ENCODE peak calls at places on chromosomes 11 and 22, in seven cellular contexts. Q, L, V, U, A, Z and F are unnamed samples.

GRCh38 chr22:45649809-45650208 is 21.8 kb upstream of the ATXN10 start:
- DNase-seq in U (no peak), V (no peak), L (no peak), Q (no peak), A (no peak), Z (no peak), F (no peak)

GRCh38 chr11:123194308-123195181 is 503 bp downstream of the CLMP start:
- DNase-seq in Q (no peak), V (peak), U (peak), L (no peak), A (no peak), Z (peak), F (no peak)

GRCh38 chr11:94740975-94741707 is 27.0 kb upstream of the AMOTL1 start:
- DNase-seq in L (no peak), Z (peak), V (peak), U (peak), Q (no peak), A (peak), F (peak)

GRCh38 chr11:83864412-83865057 is 578.4 kb upstream of the CCDC90B start:
- DNase-seq in A (no peak), U (no peak), Q (no peak), V (no peak), L (no peak), Z (no peak), F (no peak)

GRCh38 chr11:30023037-30023436 is 6.2 kb upstream of the KCNA4 start:
- DNase-seq in L (no peak), U (no peak), Z (no peak), V (no peak), A (no peak), Q (no peak), F (no peak)

GRCh38 chr11:36239636-36240035 is 49.6 kb downstream of the COMMD9 start:
- DNase-seq in V (no peak), A (no peak), L (no peak), U (no peak), Z (no peak), Q (no peak), F (no peak)

GRCh38 chr11:113874096-113874919 is 1.1 kb downstream of the USP28 start:
- DNase-seq in U (no peak), Q (no peak), L (no peak), A (no peak), V (no peak), Z (peak), F (no peak)

GRCh38 chr11:25535462-25535861 is 796.5 kb upstream of the ANO3 start:
- DNase-seq in Z (peak), V (no peak), A (no peak), U (no peak), Q (no peak), L (no peak), F (no peak)

GRCh38 chr22:36447634-36448033 is 33.8 kb downstream of the TXN2 start:
- DNase-seq in A (no peak), Q (no peak), U (no peak), L (no peak), Z (no peak), V (peak), F (no peak)

GRCh38 chr11:23903044-23903704 is 593.7 kb upstream of the LUZP2 start:
- DNase-seq in V (no peak), U (no peak), Q (no peak), Z (peak), L (peak), A (peak), F (no peak)

GRCh38 chr11:75314771-75315438 is 36.6 kb downstream of the ARRB1 start:
- DNase-seq in V (no peak), Q (no peak), L (no peak), U (peak), Z (no peak), A (no peak), F (no peak)

GRCh38 chr22:24411256-24412004 is 16.0 kb upstream of the ADORA2A start:
- DNase-seq in Q (no peak), L (no peak), V (peak), Z (no peak), U (peak), A (no peak), F (no peak)

GRCh38 chr22:36267058-36267457 is 14.1 kb downstream of the APOL1 start:
- DNase-seq in A (no peak), V (no peak), L (no peak), Z (no peak), U (no peak), Q (no peak), F (no peak)

GRCh38 chr11:1281974-1282365 is 27.5 kb downstream of the TOLLIP start:
- DNase-seq in Q (no peak), L (no peak), Z (no peak), A (no peak), U (peak), V (no peak), F (no peak)

GRCh38 chr22:39292561-39293074 is 26.8 kb downstream of the RPL3 start:
- DNase-seq in A (peak), L (peak), Q (no peak), U (peak), V (peak), Z (peak), F (no peak)

GRCh38 chr11:46711288-46711687 is 7.7 kb upstream of the F2 start:
- DNase-seq in V (no peak), A (peak), L (no peak), Z (no peak), Q (no peak), U (no peak), F (no peak)

GRCh38 chr11:80855975-80856524 is 1415.2 kb upstream of the TENM4 start:
- DNase-seq in A (peak), L (no peak), Q (no peak), Z (peak), U (no peak), V (no peak), F (no peak)

GRCh38 chr11:110613526-110613925 is 98.7 kb downstream of the ARHGAP20 start:
- DNase-seq in L (no peak), A (no peak), Z (no peak), Q (no peak), V (no peak), U (no peak), F (no peak)

GRCh38 chr11:35237345-35237744 is 98.4 kb downstream of the CD44 start:
- DNase-seq in V (no peak), Z (no peak), U (no peak), Q (no peak), A (no peak), L (no peak), F (no peak)

GRCh38 chr11:22510010-22510409 is 115.6 kb downstream of the FANCF start:
- DNase-seq in L (no peak), A (no peak), V (no peak), Q (no peak), Z (peak), U (no peak), F (no peak)

GRCh38 chr22:30044369-30044768 is 35.9 kb upstream of the HORMAD2 start:
- DNase-seq in U (no peak), L (peak), Z (peak), A (peak), V (no peak), Q (no peak), F (no peak)

GRCh38 chr22:49670610-49671330 is 156.9 kb downstream of the BRD1 start:
- DNase-seq in U (no peak), L (no peak), Q (no peak), A (no peak), V (no peak), Z (no peak), F (peak)

GRCh38 chr11:125081098-125081798 is 18.1 kb downstream of the SLC37A2 start:
- DNase-seq in A (no peak), U (no peak), L (no peak), V (no peak), Z (no peak), Q (no peak), F (no peak)

GRCh38 chr22:37249946-37250345 is 5.9 kb upstream of the RAC2 start:
- DNase-seq in L (no peak), U (no peak), A (no peak), V (no peak), Z (no peak), Q (no peak), F (no peak)

GRCh38 chr11:93559681-93560080 is 16.5 kb upstream of the SMCO4 start:
- DNase-seq in Z (no peak), U (no peak), L (no peak), Q (no peak), V (no peak), A (no peak), F (no peak)

GRCh38 chr11:67062526-67063373 is 6.1 kb downstream of the RHOD start:
- DNase-seq in U (no peak), V (no peak), A (no peak), L (no peak), Z (peak), Q (no peak), F (no peak)

GRCh38 chr11:469684-470667 is 19.9 kb downstream of the PTDSS2 start:
- DNase-seq in Q (no peak), Z (peak), V (peak), U (peak), A (peak), L (peak), F (no peak)

GRCh38 chr22:31211504-31211861 is 615 bp upstream of the LIMK2 start:
- DNase-seq in Q (no peak), L (no peak), U (no peak), V (no peak), A (no peak), Z (no peak), F (no peak)

GRCh38 chr22:39309881-39310714 is 9.3 kb downstream of the RPL3 start:
- DNase-seq in A (peak), Z (peak), U (no peak), Q (no peak), V (no peak), L (no peak), F (no peak)

GRCh38 chr11:102886999-102887398 is 12.2 kb upstream of the MMP12 start:
- DNase-seq in V (no peak), Z (peak), L (no peak), Q (no peak), U (no peak), A (no peak), F (no peak)

GRCh38 chr11:122071680-122072321 is 44.2 kb downstream of the BLID start:
- DNase-seq in V (no peak), U (no peak), L (no peak), Z (no peak), A (no peak), Q (no peak), F (no peak)

GRCh38 chr11:73916435-73916834 is 34.4 kb upstream of the DNAJB13 start:
- DNase-seq in L (no peak), Q (no peak), U (no peak), Z (peak), V (no peak), A (no peak), F (no peak)

GRCh38 chr22:22535662-22536061 is 15.6 kb upstream of the ZNF280A start:
- DNase-seq in U (no peak), A (no peak), L (no peak), Q (no peak), Z (no peak), V (no peak), F (no peak)

GRCh38 chr22:50731811-50732624 is 6.0 kb upstream of the ACR start:
- DNase-seq in U (peak), Q (no peak), V (peak), A (peak), Z (peak), L (peak), F (peak)

GRCh38 chr11:98732947-98733346 is 287.8 kb upstream of the CNTN5 start:
- DNase-seq in Q (no peak), Z (peak), V (no peak), A (no peak), L (no peak), U (no peak), F (no peak)

GRCh38 chr11:67379061-67380058 is 6.0 kb upstream of the CLCF1 start:
- DNase-seq in Q (no peak), L (no peak), U (no peak), A (no peak), Z (peak), V (peak), F (no peak)

GRCh38 chr11:73085189-73085875 is 56.8 kb downstream of the FCHSD2 start:
- DNase-seq in L (no peak), Z (peak), Q (no peak), V (no peak), U (no peak), A (no peak), F (peak)

GRCh38 chr11:119681537-119681936 is 47.5 kb downstream of the NECTIN1 start:
- DNase-seq in Z (no peak), V (no peak), A (no peak), L (no peak), Q (no peak), U (no peak), F (no peak)
- TF ChIP-seq CTCF in Z (peak), V (no peak), A (peak), L (no peak), Q (peak), U (no peak), F (no peak)

DNA sequence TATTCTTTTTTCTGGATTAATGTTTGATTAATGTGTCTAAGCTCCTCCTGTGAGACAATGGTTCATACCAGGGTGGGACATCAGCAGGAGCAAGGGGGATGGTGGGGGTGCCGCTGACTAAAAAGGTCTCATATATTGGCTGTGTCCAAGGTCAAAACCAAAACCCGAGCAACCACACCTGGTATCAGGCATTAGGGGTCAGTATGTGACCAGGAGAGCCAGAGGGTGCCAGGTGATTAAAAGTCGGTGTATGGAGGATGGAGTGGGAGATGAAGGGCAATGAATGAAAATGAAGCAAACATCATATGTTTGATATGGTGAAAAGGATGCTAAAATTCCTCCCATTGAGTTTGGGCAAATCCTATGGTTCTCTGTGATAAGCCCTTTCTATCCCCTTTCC is 118.0 kb downstream of the MIAT start:
- DNase-seq in L (no peak), Z (no peak), Q (no peak), A (no peak), V (no peak), U (no peak), F (no peak)
- TF ChIP-seq CTCF in L (no peak), Z (no peak), Q (no peak), A (no peak), V (no peak), U (no peak), F (no peak)

DNA sequence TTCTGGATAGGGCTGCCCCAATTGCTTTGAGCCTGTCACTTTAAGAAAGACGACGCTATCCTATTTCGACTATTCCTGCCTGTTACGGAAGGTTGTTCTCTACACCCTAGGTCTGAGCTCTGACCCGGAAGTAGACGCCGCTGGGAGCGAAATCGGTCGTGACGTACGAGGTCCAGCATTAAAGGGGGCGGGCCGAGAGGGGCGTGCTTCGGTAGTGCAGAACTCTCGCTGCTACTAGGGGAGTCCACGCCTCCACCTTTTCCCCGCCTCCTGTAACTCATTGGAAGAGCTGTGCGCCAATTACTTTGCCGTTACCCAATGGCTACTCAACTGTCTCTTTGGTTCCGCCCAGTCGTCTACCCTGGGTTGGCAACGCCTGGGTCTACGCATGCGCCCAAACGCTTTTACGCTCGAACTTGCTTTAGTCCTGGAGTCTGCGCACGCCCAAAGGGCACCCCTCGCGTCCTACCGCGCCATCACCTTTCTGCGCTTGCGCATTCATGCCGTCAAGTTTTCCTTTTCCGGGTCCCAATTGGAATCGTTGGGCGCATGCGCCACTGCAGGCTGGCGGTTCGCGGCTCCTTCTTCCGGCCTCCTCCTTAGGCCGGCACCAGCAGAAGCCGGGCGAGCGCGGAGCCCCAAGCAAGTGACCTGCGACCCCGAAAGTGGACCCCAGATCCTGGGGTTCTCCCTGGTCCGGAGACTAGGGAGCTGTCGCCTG is at the start of gene PCNX3:
- DNase-seq in Q (peak), A (peak), L (peak), U (peak), Z (peak), V (peak), F (peak)
- TF ChIP-seq CTCF in Q (no peak), A (no peak), L (no peak), U (no peak), Z (no peak), V (no peak), F (no peak)

GRCh38 chr11:61295596-61295926 is 445 bp upstream of the VWCE start:
- DNase-seq in A (no peak), L (no peak), V (no peak), U (no peak), Q (no peak), Z (no peak), F (no peak)

GRCh38 chr11:61297341-61297740 is 2.2 kb upstream of the VWCE start:
- DNase-seq in U (no peak), L (no peak), A (peak), Z (peak), V (no peak), Q (no peak), F (no peak)

GRCh38 chr11:61290905-61291690 is 4.0 kb downstream of the VWCE start:
- DNase-seq in L (no peak), V (no peak), U (no peak), Q (no peak), A (no peak), Z (no peak), F (no peak)

GRCh38 chr11:61294717-61295595 is at the start of gene VWCE:
- DNase-seq in V (peak), Q (no peak), Z (peak), L (no peak), U (peak), A (peak), F (peak)

GRCh38 chr11:61293869-61294716 is 1.0 kb downstream of the VWCE start:
- DNase-seq in L (no peak), Z (peak), V (peak), U (peak), A (peak), Q (no peak), F (peak)
- TF ChIP-seq CTCF in L (no peak), Z (no peak), V (no peak), U (no peak), A (peak), Q (no peak), F (no peak)

DNA sequence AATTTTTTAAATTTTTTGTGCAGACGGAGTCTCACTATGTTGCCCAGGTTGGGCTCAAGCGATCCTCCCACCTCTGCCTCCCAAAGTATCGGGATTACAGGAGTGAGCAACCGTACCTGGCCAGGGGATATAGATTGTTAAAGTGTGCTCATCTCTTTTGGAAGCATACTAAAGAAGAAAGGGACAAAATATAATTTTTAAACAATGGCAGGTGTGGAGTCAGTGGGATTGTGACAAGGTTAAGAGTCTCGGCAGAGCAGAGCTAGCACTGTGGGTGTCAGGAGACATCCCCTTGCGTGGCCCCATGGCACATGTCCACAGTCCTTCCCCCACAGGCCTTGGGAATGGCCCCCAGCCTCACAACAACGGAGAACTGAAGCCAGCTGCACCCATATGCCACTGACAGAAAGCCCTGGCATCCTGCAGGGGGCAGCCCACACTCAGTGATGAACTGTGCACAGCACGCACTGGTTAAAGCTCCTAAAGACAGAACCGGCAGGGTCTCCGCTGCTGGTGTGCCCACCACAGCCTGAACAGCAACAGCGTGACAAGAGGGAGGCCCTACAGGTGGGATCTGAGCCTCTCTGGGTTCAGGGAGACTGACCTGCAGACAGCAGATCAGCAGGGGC is 29.9 kb downstream of the SERPIND1 start:
- DNase-seq in U (no peak), V (peak), L (peak), Q (no peak), Z (peak), A (peak), F (peak)
- TF ChIP-seq CTCF in U (peak), V (no peak), L (peak), Q (peak), Z (peak), A (peak), F (peak)

DNA sequence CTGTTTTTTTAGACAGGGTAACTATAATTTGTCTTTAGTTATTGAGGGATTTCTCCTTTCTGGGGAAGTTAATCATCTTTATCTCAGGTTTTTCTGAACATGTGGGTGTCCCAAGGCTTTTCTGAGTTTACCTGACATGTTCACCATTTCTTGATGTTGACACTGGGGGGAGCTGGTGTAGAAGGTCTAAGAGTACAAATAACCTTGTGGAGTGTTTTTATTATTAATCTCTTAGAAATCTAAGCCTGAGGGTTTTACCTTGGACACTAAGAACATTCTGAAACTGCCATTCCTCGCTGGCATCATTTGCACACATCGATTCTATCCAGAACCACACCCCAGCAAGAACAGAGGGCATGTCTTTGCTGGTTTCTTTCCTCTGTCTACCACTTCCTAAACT is 15.6 kb upstream of the C11orf91 start:
- DNase-seq in A (no peak), L (no peak), Z (peak), U (no peak), Q (no peak), V (no peak), F (no peak)
- TF ChIP-seq CTCF in A (peak), L (peak), Z (peak), U (peak), Q (peak), V (no peak), F (peak)

DNA sequence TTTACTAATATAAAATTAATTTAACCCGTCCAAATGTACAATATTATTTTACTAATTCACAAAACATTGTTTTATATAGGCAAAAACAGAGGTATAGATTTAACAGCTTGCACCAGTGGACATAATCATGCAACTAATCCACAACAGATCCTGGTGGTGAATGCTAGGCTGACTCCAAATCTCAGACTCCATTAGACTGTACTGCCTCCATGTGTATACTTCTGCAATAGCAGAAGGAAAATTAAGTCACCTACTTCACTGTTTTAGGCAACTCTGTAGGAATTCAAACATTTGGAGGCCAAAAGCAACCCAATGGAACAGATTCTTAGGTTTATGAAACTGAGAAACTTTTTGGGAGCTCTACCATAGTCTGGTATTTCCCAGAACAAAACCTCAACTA is 30.0 kb upstream of the RAB39A start:
- DNase-seq in A (peak), V (no peak), Q (peak), L (peak), U (no peak), Z (peak), F (peak)
- TF ChIP-seq CTCF in A (peak), V (no peak), Q (peak), L (peak), U (peak), Z (peak), F (peak)